ENCODE peak calls at places on chromosomes 3 and 15, in four cellular contexts. B is WERI-Rb-1, P is GM04503, E is NCI-H2081. T is an unnamed sample.
A peak's percentile ranks its signal among the peaks of the same experiment; 100 is the strongest.

GRCh38 chr15:88083828-88084760 is 172.4 kb downstream of the NTRK3 start:
- DNase-seq in B (no peak), P (peak; percentile 4), E (no peak), T (no peak)

GRCh38 chr15:22866066-22866465 is 27.6 kb downstream of the NIPA2 start:
- DNase-seq in B (no peak), P (no peak), E (no peak), T (peak; percentile 85)

GRCh38 chr3:122310361-122310760 is 14.7 kb upstream of the CSTA start:
- DNase-seq in P (no peak), E (no peak), B (no peak), T (no peak)

GRCh38 chr3:114609952-114610351 is 316.1 kb downstream of the TIGIT start:
- DNase-seq in B (no peak), E (no peak), P (no peak), T (peak; percentile 27)

GRCh38 chr3:172516318-172517214 is 6.7 kb downstream of the TNFSF10 start:
- DNase-seq in E (no peak), B (no peak), P (peak; percentile 31), T (peak; percentile 62)

GRCh38 chr3:120441776-120442175 is 9.0 kb downstream of the FSTL1 start:
- DNase-seq in P (no peak), E (no peak), B (no peak), T (no peak)

GRCh38 chr3:126347543-126348161 is 9.6 kb downstream of the KLF15 start:
- DNase-seq in B (peak; percentile 4), E (no peak), P (no peak), T (no peak)

GRCh38 chr3:11522953-11523792 is 120.5 kb downstream of the VGLL4 start:
- DNase-seq in B (no peak), E (peak; percentile 52), P (no peak), T (no peak)

GRCh38 chr3:60025071-60026055 is 975.5 kb upstream of the CFAP20DC start:
- DNase-seq in B (no peak), P (peak; percentile 67), E (no peak), T (no peak)

GRCh38 chr3:134448664-134449063 is 37.1 kb downstream of the ANAPC13 start:
- DNase-seq in P (no peak), B (no peak), E (no peak), T (no peak)

GRCh38 chr3:4776399-4776979 is 202.7 kb upstream of the BHLHE40 start:
- DNase-seq in E (no peak), B (no peak), P (no peak), T (no peak)

GRCh38 chr3:82163907-82164520 is 402.6 kb upstream of the GBE1 start:
- DNase-seq in P (no peak), E (peak; percentile 1), B (no peak), T (peak; percentile 1)

GRCh38 chr15:68626283-68626682 is 47.5 kb downstream of the CORO2B start:
- DNase-seq in B (no peak), E (no peak), P (no peak), T (peak; percentile 73)

GRCh38 chr3:37729119-37729518 is 132.6 kb upstream of the CTDSPL start:
- DNase-seq in E (no peak), B (no peak), P (no peak), T (peak; percentile 13)

GRCh38 chr3:46334911-46335478 is 18.9 kb upstream of the CCR2 start:
- DNase-seq in E (no peak), B (no peak), P (peak; percentile 11), T (no peak)

GRCh38 chr3:136932518-136932917 is 25.3 kb upstream of the IL20RB start:
- DNase-seq in B (no peak), E (no peak), P (no peak), T (no peak)

GRCh38 chr15:76190767-76191538 is 120.3 kb downstream of the ETFA start:
- DNase-seq in B (peak; percentile 90), E (peak; percentile 64), P (no peak), T (peak; percentile 78)

GRCh38 chr3:183400352-183400751 is 28.1 kb downstream of the MCF2L2 start:
- DNase-seq in P (no peak), B (peak; percentile 90), E (no peak), T (no peak)

GRCh38 chr15:42449770-42450433 is 41.0 kb downstream of the ZNF106 start:
- DNase-seq in B (no peak), E (no peak), P (no peak), T (no peak)

GRCh38 chr3:59563966-59564365 is 514.1 kb upstream of the CFAP20DC start:
- DNase-seq in P (no peak), E (no peak), B (no peak), T (peak; percentile 54)

GRCh38 chr3:45994661-45995369 is 809 bp downstream of the FYCO1 start:
- DNase-seq in E (no peak), P (no peak), B (peak; percentile 95), T (peak; percentile 37)

GRCh38 chr3:108088697-108089096 is 2.1 kb downstream of the CD47 start:
- DNase-seq in B (no peak), P (no peak), E (peak; percentile 40), T (no peak)

GRCh38 chr15:70342554-70343548 is 245.1 kb upstream of the TLE3 start:
- DNase-seq in B (no peak), E (no peak), P (no peak), T (no peak)

GRCh38 chr15:82081904-82082810 is 36.3 kb upstream of the MEX3B start:
- DNase-seq in P (peak; percentile 87), B (peak; percentile 18), E (no peak), T (peak; percentile 95)

GRCh38 chr15:63669074-63669473 is 71.9 kb downstream of the FBXL22 start:
- DNase-seq in E (no peak), P (no peak), B (no peak), T (no peak)

GRCh38 chr3:26840272-26840870 is 217.8 kb downstream of the LRRC3B start:
- DNase-seq in B (no peak), E (no peak), P (no peak), T (no peak)

GRCh38 chr3:135898774-135899173 is 66.8 kb upstream of the PPP2R3A start:
- DNase-seq in P (no peak), B (no peak), E (no peak), T (no peak)

GRCh38 chr3:122076414-122077292 is 21.5 kb downstream of the CD86 start:
- DNase-seq in P (no peak), B (no peak), E (no peak), T (no peak)

GRCh38 chr3:124391774-124392173 is 338.5 kb upstream of the UMPS start:
- DNase-seq in E (no peak), B (no peak), P (no peak), T (no peak)

GRCh38 chr15:45200799-45201556 is 13.2 kb upstream of the SHF start:
- DNase-seq in B (peak; percentile 69), P (peak; percentile 44), E (peak; percentile 88), T (peak; percentile 82)

GRCh38 chr3:9347887-9348286 is 15.0 kb upstream of the THUMPD3 start:
- DNase-seq in B (no peak), E (no peak), P (peak; percentile 86), T (peak; percentile 25)

GRCh38 chr15:32716216-32716959 is 1.4 kb upstream of the GREM1 start:
- DNase-seq in P (no peak), E (no peak), B (no peak), T (no peak)

GRCh38 chr15:80576519-80577090 is 118.5 kb upstream of the ABHD17C start:
- DNase-seq in E (no peak), B (no peak), P (no peak), T (no peak)

GRCh38 chr3:169769287-169770181 is at the start of gene ACTRT3:
- DNase-seq in B (no peak), E (no peak), P (no peak), T (peak; percentile 75)

GRCh38 chr3:116586285-116586944 is 123.2 kb upstream of the TUSC7 start:
- DNase-seq in B (no peak), P (no peak), E (no peak), T (no peak)

GRCh38 chr3:69821133-69821532 is 81.9 kb downstream of the MITF start:
- DNase-seq in E (no peak), P (no peak), B (no peak), T (no peak)

T was measured in myocyte.